ENCODE peak calls at places on chromosome 14, in nine cellular contexts. One of them, this sample, is unnamed.

GRCh38 chr14:25431211-25432076 is 381.5 kb upstream of the STXBP6 start:
- DNase-seq in PC-9: no peak
- DNase-seq in GM12865: no peak
- DNase-seq in ascending aorta: no peak
- DNase-seq in stomach: peak; percentile 32
- DNase-seq in lung: no peak
- DNase-seq in esophagus squamous epithelium: no peak
- DNase-seq in brain microvascular endothelial cell: no peak
- DNase-seq in tibial nerve: peak; percentile 9
- DNase-seq in this sample: no peak

GRCh38 chr14:92539419-92539818 is 25.8 kb downstream of the RIN3 start:
- DNase-seq in GM12865: no peak
- DNase-seq in ascending aorta: no peak
- DNase-seq in tibial nerve: no peak
- DNase-seq in PC-9: no peak
- DNase-seq in stomach: no peak
- DNase-seq in brain microvascular endothelial cell: no peak
- DNase-seq in lung: no peak
- DNase-seq in esophagus squamous epithelium: no peak
- DNase-seq in this sample: no peak

GRCh38 chr14:68512088-68512487 is 280.8 kb downstream of the ZFP36L1 start:
- DNase-seq in brain microvascular endothelial cell: no peak
- DNase-seq in tibial nerve: no peak
- DNase-seq in ascending aorta: no peak
- DNase-seq in stomach: no peak
- DNase-seq in PC-9: no peak
- DNase-seq in GM12865: no peak
- DNase-seq in esophagus squamous epithelium: no peak
- DNase-seq in lung: no peak
- DNase-seq in this sample: peak; percentile 63

GRCh38 chr14:91415794-91416743 is 1.6 kb downstream of the CCDC88C start:
- DNase-seq in tibial nerve: no peak
- DNase-seq in stomach: peak; percentile 52
- DNase-seq in lung: no peak
- DNase-seq in esophagus squamous epithelium: peak; percentile 13
- DNase-seq in ascending aorta: no peak
- DNase-seq in PC-9: no peak
- DNase-seq in brain microvascular endothelial cell: no peak
- DNase-seq in GM12865: peak; percentile 91
- DNase-seq in this sample: no peak

GRCh38 chr14:86311151-86311550 is 781.2 kb downstream of the FLRT2 start:
- DNase-seq in stomach: no peak
- DNase-seq in lung: no peak
- DNase-seq in ascending aorta: no peak
- DNase-seq in PC-9: no peak
- DNase-seq in GM12865: no peak
- DNase-seq in tibial nerve: no peak
- DNase-seq in brain microvascular endothelial cell: no peak
- DNase-seq in esophagus squamous epithelium: no peak
- DNase-seq in this sample: no peak

GRCh38 chr14:72780771-72781170 is 113.1 kb downstream of the DPF3 start:
- DNase-seq in PC-9: no peak
- DNase-seq in lung: peak; percentile 1
- DNase-seq in GM12865: no peak
- DNase-seq in esophagus squamous epithelium: no peak
- DNase-seq in stomach: no peak
- DNase-seq in tibial nerve: no peak
- DNase-seq in brain microvascular endothelial cell: peak; percentile 53
- DNase-seq in ascending aorta: no peak
- DNase-seq in this sample: peak; percentile 76

GRCh38 chr14:99156814-99157213 is 115.2 kb downstream of the BCL11B start:
- DNase-seq in tibial nerve: no peak
- DNase-seq in GM12865: no peak
- DNase-seq in PC-9: no peak
- DNase-seq in ascending aorta: no peak
- DNase-seq in stomach: no peak
- DNase-seq in esophagus squamous epithelium: no peak
- DNase-seq in lung: no peak
- DNase-seq in brain microvascular endothelial cell: no peak
- DNase-seq in this sample: no peak

GRCh38 chr14:26290007-26290530 is 307.8 kb downstream of the NOVA1 start:
- DNase-seq in GM12865: no peak
- DNase-seq in PC-9: no peak
- DNase-seq in lung: no peak
- DNase-seq in ascending aorta: no peak
- DNase-seq in tibial nerve: no peak
- DNase-seq in esophagus squamous epithelium: no peak
- DNase-seq in stomach: no peak
- DNase-seq in brain microvascular endothelial cell: no peak
- DNase-seq in this sample: peak; percentile 72

GRCh38 chr14:23353433-23353780 is 720 bp upstream of the SLC22A17 start:
- DNase-seq in lung: no peak
- DNase-seq in brain microvascular endothelial cell: no peak
- DNase-seq in stomach: no peak
- DNase-seq in ascending aorta: no peak
- DNase-seq in tibial nerve: no peak
- DNase-seq in esophagus squamous epithelium: no peak
- DNase-seq in GM12865: no peak
- DNase-seq in PC-9: no peak
- DNase-seq in this sample: no peak

GRCh38 chr14:104503691-104504090 is 75.9 kb upstream of the C14orf180 start:
- DNase-seq in tibial nerve: no peak
- DNase-seq in brain microvascular endothelial cell: no peak
- DNase-seq in ascending aorta: no peak
- DNase-seq in lung: no peak
- DNase-seq in esophagus squamous epithelium: no peak
- DNase-seq in PC-9: no peak
- DNase-seq in stomach: no peak
- DNase-seq in GM12865: no peak
- DNase-seq in this sample: no peak

GRCh38 chr14:38078393-38078792 is 129.3 kb upstream of the SSTR1 start:
- DNase-seq in esophagus squamous epithelium: no peak
- DNase-seq in PC-9: no peak
- DNase-seq in tibial nerve: no peak
- DNase-seq in brain microvascular endothelial cell: no peak
- DNase-seq in lung: peak; percentile 51
- DNase-seq in GM12865: no peak
- DNase-seq in stomach: peak; percentile 30
- DNase-seq in ascending aorta: no peak
- DNase-seq in this sample: no peak

GRCh38 chr14:20343855-20344205 is 395 bp downstream of the PARP2 start:
- DNase-seq in brain microvascular endothelial cell: no peak
- DNase-seq in PC-9: no peak
- DNase-seq in GM12865: no peak
- DNase-seq in tibial nerve: no peak
- DNase-seq in lung: no peak
- DNase-seq in ascending aorta: no peak
- DNase-seq in esophagus squamous epithelium: no peak
- DNase-seq in stomach: no peak
- DNase-seq in this sample: peak; percentile 26

GRCh38 chr14:53807580-53807979 is 149.0 kb downstream of the BMP4 start:
- DNase-seq in GM12865: no peak
- DNase-seq in tibial nerve: peak; percentile 8
- DNase-seq in lung: no peak
- DNase-seq in brain microvascular endothelial cell: no peak
- DNase-seq in stomach: no peak
- DNase-seq in esophagus squamous epithelium: no peak
- DNase-seq in PC-9: no peak
- DNase-seq in ascending aorta: no peak
- DNase-seq in this sample: peak; percentile 22

GRCh38 chr14:23570806-23571483 is 3.4 kb upstream of the AP1G2 start:
- DNase-seq in PC-9: no peak
- DNase-seq in brain microvascular endothelial cell: no peak
- DNase-seq in stomach: no peak
- DNase-seq in lung: no peak
- DNase-seq in ascending aorta: no peak
- DNase-seq in GM12865: no peak
- DNase-seq in esophagus squamous epithelium: no peak
- DNase-seq in tibial nerve: no peak
- DNase-seq in this sample: no peak

GRCh38 chr14:69547701-69548348 is 26.8 kb downstream of the CCDC177 start:
- DNase-seq in lung: no peak
- DNase-seq in stomach: no peak
- DNase-seq in PC-9: no peak
- DNase-seq in brain microvascular endothelial cell: peak; percentile 14
- DNase-seq in esophagus squamous epithelium: no peak
- DNase-seq in tibial nerve: no peak
- DNase-seq in ascending aorta: no peak
- DNase-seq in GM12865: no peak
- DNase-seq in this sample: peak; percentile 12
- H3K4me3 ChIP-seq in lung: no peak overlapping the region
- H3K4me3 ChIP-seq in stomach: no peak overlapping the region
- H3K4me3 ChIP-seq in PC-9: no peak overlapping the region
- H3K4me3 ChIP-seq in brain microvascular endothelial cell: peak overlapping the region; percentile 34
- H3K4me3 ChIP-seq in esophagus squamous epithelium: no peak overlapping the region
- H3K4me3 ChIP-seq in tibial nerve: no peak overlapping the region
- H3K4me3 ChIP-seq in ascending aorta: no peak overlapping the region
- H3K4me3 ChIP-seq in GM12865: no peak overlapping the region
- H3K4me3 ChIP-seq in this sample: no peak overlapping the region

GRCh38 chr14:103127356-103127755 is 4.1 kb downstream of the TNFAIP2 start:
- DNase-seq in GM12865: no peak
- DNase-seq in tibial nerve: no peak
- DNase-seq in ascending aorta: no peak
- DNase-seq in PC-9: no peak
- DNase-seq in esophagus squamous epithelium: no peak
- DNase-seq in stomach: no peak
- DNase-seq in brain microvascular endothelial cell: no peak
- DNase-seq in lung: no peak
- DNase-seq in this sample: no peak

GRCh38 chr14:103126088-103126872 is 3.0 kb downstream of the TNFAIP2 start:
- DNase-seq in ascending aorta: no peak
- DNase-seq in lung: no peak
- DNase-seq in GM12865: no peak
- DNase-seq in brain microvascular endothelial cell: no peak
- DNase-seq in esophagus squamous epithelium: no peak
- DNase-seq in tibial nerve: no peak
- DNase-seq in stomach: no peak
- DNase-seq in PC-9: no peak
- DNase-seq in this sample: no peak

GRCh38 chr14:103127861-103128598 is 4.8 kb downstream of the TNFAIP2 start:
- DNase-seq in lung: no peak
- DNase-seq in GM12865: no peak
- DNase-seq in stomach: no peak
- DNase-seq in tibial nerve: no peak
- DNase-seq in esophagus squamous epithelium: no peak
- DNase-seq in brain microvascular endothelial cell: no peak
- DNase-seq in PC-9: peak; percentile 94
- DNase-seq in ascending aorta: no peak
- DNase-seq in this sample: no peak

GRCh38 chr14:103125098-103126070 is 2.1 kb downstream of the TNFAIP2 start:
- DNase-seq in stomach: no peak
- DNase-seq in tibial nerve: no peak
- DNase-seq in esophagus squamous epithelium: no peak
- DNase-seq in GM12865: no peak
- DNase-seq in ascending aorta: no peak
- DNase-seq in PC-9: no peak
- DNase-seq in lung: no peak
- DNase-seq in brain microvascular endothelial cell: no peak
- DNase-seq in this sample: no peak

GRCh38 chr14:103126873-103127304 is 3.6 kb downstream of the TNFAIP2 start:
- DNase-seq in brain microvascular endothelial cell: no peak
- DNase-seq in lung: peak; percentile 55
- DNase-seq in GM12865: no peak
- DNase-seq in stomach: peak; percentile 88
- DNase-seq in ascending aorta: no peak
- DNase-seq in tibial nerve: no peak
- DNase-seq in esophagus squamous epithelium: no peak
- DNase-seq in PC-9: peak; percentile 84
- DNase-seq in this sample: no peak
- H3K4me3 ChIP-seq in brain microvascular endothelial cell: no peak overlapping the region
- H3K4me3 ChIP-seq in lung: no peak overlapping the region
- H3K4me3 ChIP-seq in GM12865: no peak overlapping the region
- H3K4me3 ChIP-seq in stomach: peak overlapping the region; percentile 35
- H3K4me3 ChIP-seq in ascending aorta: peak overlapping the region; percentile 41
- H3K4me3 ChIP-seq in tibial nerve: peak overlapping the region; percentile 43
- H3K4me3 ChIP-seq in esophagus squamous epithelium: peak overlapping the region; percentile 25
- H3K4me3 ChIP-seq in PC-9: peak overlapping the region; percentile 81
- H3K4me3 ChIP-seq in this sample: peak overlapping the region; percentile 8

GRCh38 chr14:50107850-50108249 is 8.5 kb downstream of the VCPKMT start:
- DNase-seq in esophagus squamous epithelium: no peak
- DNase-seq in lung: no peak
- DNase-seq in tibial nerve: no peak
- DNase-seq in ascending aorta: no peak
- DNase-seq in PC-9: no peak
- DNase-seq in GM12865: no peak
- DNase-seq in brain microvascular endothelial cell: no peak
- DNase-seq in stomach: no peak
- DNase-seq in this sample: no peak
- H3K4me3 ChIP-seq in esophagus squamous epithelium: no peak overlapping the region
- H3K4me3 ChIP-seq in lung: no peak overlapping the region
- H3K4me3 ChIP-seq in tibial nerve: no peak overlapping the region
- H3K4me3 ChIP-seq in ascending aorta: no peak overlapping the region
- H3K4me3 ChIP-seq in PC-9: no peak overlapping the region
- H3K4me3 ChIP-seq in GM12865: no peak overlapping the region
- H3K4me3 ChIP-seq in brain microvascular endothelial cell: no peak overlapping the region
- H3K4me3 ChIP-seq in stomach: no peak overlapping the region
- H3K4me3 ChIP-seq in this sample: no peak overlapping the region

DNA sequence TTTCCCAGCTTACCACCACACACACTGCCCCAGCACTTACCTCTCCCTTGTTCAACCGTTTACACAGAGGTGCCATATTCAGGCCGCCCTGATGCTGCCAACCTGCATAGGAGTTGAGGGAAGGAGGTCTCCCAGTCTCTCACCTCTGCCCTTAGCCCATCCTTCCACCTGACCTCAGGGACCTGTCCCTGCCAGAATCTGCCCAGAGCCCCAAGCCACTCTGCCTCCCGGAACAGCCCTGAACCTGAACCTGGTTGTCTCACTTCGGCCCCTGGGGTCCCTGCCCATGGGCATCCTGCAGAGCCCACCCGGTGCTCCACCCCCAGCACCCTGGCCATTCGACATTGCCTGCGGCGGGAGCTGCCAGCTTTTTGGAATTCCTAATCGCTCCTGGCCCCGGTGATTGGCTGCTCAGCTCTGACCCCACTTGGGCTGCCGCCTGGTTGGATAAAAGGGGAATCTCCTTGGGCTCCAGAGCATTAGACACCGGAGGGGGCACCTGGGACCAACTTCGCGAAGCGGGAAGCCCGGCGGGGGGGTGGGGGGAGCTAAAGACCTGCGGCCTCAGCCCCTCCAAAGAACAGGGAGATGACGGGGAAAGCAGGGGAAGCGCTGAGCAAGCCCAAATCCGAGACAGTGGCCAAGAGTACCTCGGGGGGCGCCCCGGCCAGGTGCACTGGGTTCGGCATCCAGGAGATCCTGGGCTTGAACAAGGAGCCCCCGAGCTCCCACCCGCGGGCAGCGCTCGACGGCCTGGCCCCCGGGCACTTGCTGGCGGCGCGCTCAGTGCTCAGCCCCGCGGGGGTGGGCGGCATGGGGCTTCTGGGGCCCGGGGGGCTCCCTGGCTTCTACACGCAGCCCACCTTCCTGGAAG is at the start of gene VSX2:
- DNase-seq in tibial nerve: no peak
- DNase-seq in stomach: no peak
- DNase-seq in ascending aorta: no peak
- DNase-seq in brain microvascular endothelial cell: no peak
- DNase-seq in GM12865: no peak
- DNase-seq in lung: no peak
- DNase-seq in esophagus squamous epithelium: no peak
- DNase-seq in PC-9: no peak
- DNase-seq in this sample: no peak
- H3K4me3 ChIP-seq in tibial nerve: peak within 1 kb of the TSS; percentile 30
- H3K4me3 ChIP-seq in stomach: peak within 1 kb of the TSS; percentile 23
- H3K4me3 ChIP-seq in ascending aorta: peak within 1 kb of the TSS; percentile 52
- H3K4me3 ChIP-seq in brain microvascular endothelial cell: no peak within 1 kb of the TSS
- H3K4me3 ChIP-seq in GM12865: no peak within 1 kb of the TSS
- H3K4me3 ChIP-seq in lung: no peak within 1 kb of the TSS
- H3K4me3 ChIP-seq in esophagus squamous epithelium: peak within 1 kb of the TSS; percentile 8
- H3K4me3 ChIP-seq in PC-9: no peak within 1 kb of the TSS
- H3K4me3 ChIP-seq in this sample: no peak within 1 kb of the TSS

This sample was measured in cardiac fibroblast.